ENCODE peak calls at places on chromosome 1, in four cellular contexts. N is HTR-8/SVneo, F is DMS153, Q is brain microvascular endothelial cell. G is an unnamed sample.

GRCh38 chr1:58999676-59000075 is 215.8 kb upstream of the JUN start:
- DNase-seq in F (no peak), N (no peak), Q (no peak), G (no peak)

GRCh38 chr1:172431721-172432192 is 11.3 kb downstream of the C1orf105 start:
- DNase-seq in F (peak), Q (no peak), N (no peak), G (no peak)

GRCh38 chr1:225435487-225435886 is 7.6 kb upstream of the LBR start:
- DNase-seq in N (no peak), Q (no peak), F (no peak), G (no peak)

GRCh38 chr1:7079637-7080036 is 294.4 kb downstream of the CAMTA1 start:
- DNase-seq in Q (no peak), N (no peak), F (no peak), G (no peak)

GRCh38 chr1:3902546-3902945 is 2.5 kb upstream of the C1orf174 start:
- DNase-seq in Q (no peak), N (no peak), F (no peak), G (no peak)

GRCh38 chr1:172533511-172534116 is 664 bp downstream of the SUCO start:
- DNase-seq in Q (no peak), F (peak), N (peak), G (peak)

GRCh38 chr1:1239247-1239623 is 7.2 kb downstream of the B3GALT6 start:
- DNase-seq in F (no peak), N (no peak), Q (no peak), G (no peak)

GRCh38 chr1:198656500-198656932 is 17.7 kb downstream of the PTPRC start:
- DNase-seq in F (peak), N (no peak), Q (no peak), G (no peak)

GRCh38 chr1:59879556-59879955 is 47.0 kb downstream of the CYP2J2 start:
- DNase-seq in F (peak), Q (peak), N (peak), G (peak)

GRCh38 chr1:216293673-216294072 is 129.6 kb downstream of the USH2A start:
- DNase-seq in F (no peak), Q (no peak), N (peak), G (peak)

GRCh38 chr1:91697322-91698260 is 188.4 kb downstream of the TGFBR3 start:
- DNase-seq in F (no peak), Q (peak), N (no peak), G (peak)

GRCh38 chr1:219446288-219446687 is 166.6 kb downstream of the ZC3H11B start:
- DNase-seq in Q (no peak), F (no peak), N (no peak), G (no peak)

GRCh38 chr1:192545781-192546521 is 29.6 kb upstream of the RGS1 start:
- DNase-seq in F (no peak), Q (no peak), N (no peak), G (no peak)

GRCh38 chr1:14724234-14724633 is 125.7 kb downstream of the KAZN start:
- DNase-seq in N (no peak), Q (no peak), F (no peak), G (no peak)

GRCh38 chr1:19166066-19166465 is 44.0 kb downstream of the UBR4 start:
- DNase-seq in Q (no peak), N (no peak), F (no peak), G (no peak)

GRCh38 chr1:219710529-219711194 is 97.8 kb upstream of the ZC3H11B start:
- DNase-seq in Q (peak), N (peak), F (no peak), G (peak)

GRCh38 chr1:70754711-70755110 is 292.9 kb downstream of the PTGER3 start:
- DNase-seq in Q (no peak), N (no peak), F (no peak), G (no peak)

GRCh38 chr1:186864296-186864695 is 35.5 kb downstream of the PLA2G4A start:
- DNase-seq in N (no peak), F (no peak), Q (no peak), G (peak)

GRCh38 chr1:235802901-235803423 is 63.7 kb downstream of the LYST start:
- DNase-seq in F (no peak), N (no peak), Q (no peak), G (no peak)

GRCh38 chr1:229536982-229537381 is 21.5 kb downstream of the ABCB10 start:
- DNase-seq in Q (no peak), N (no peak), F (peak), G (no peak)

GRCh38 chr1:63407002-63407401 is 39.6 kb downstream of the ALG6 start:
- DNase-seq in N (no peak), F (no peak), Q (no peak), G (no peak)

GRCh38 chr1:241722984-241723383 is 70.9 kb downstream of the WDR64 start:
- DNase-seq in Q (no peak), F (no peak), N (no peak), G (no peak)

GRCh38 chr1:172900359-172900997 is 150.3 kb downstream of the TNFSF18 start:
- DNase-seq in F (no peak), N (no peak), Q (no peak), G (no peak)

GRCh38 chr1:7454052-7454815 is 316.9 kb upstream of the VAMP3 start:
- DNase-seq in N (peak), Q (no peak), F (peak), G (no peak)

GRCh38 chr1:53737648-53738204 is 1.2 kb downstream of the GLIS1 start:
- DNase-seq in Q (no peak), F (no peak), N (no peak), G (peak)

GRCh38 chr1:224300346-224300745 is 29.6 kb downstream of the NVL start:
- DNase-seq in N (peak), Q (peak), F (no peak), G (peak)

GRCh38 chr1:209190591-209191241 is 392.8 kb upstream of the CAMK1G start:
- DNase-seq in Q (peak), F (peak), N (peak), G (peak)

GRCh38 chr1:111752186-111752585 is 3.5 kb upstream of the DDX20 start:
- DNase-seq in F (no peak), Q (no peak), N (no peak), G (no peak)

GRCh38 chr1:44677201-44677520 is 2.6 kb downstream of the ARMH1 start:
- DNase-seq in N (peak), F (peak), Q (peak), G (peak)

GRCh38 chr1:39063775-39064174 is 37.6 kb downstream of the NDUFS5 start:
- DNase-seq in Q (no peak), F (no peak), N (no peak), G (no peak)

GRCh38 chr1:227058321-227058751 is 118.2 kb downstream of the COQ8A start:
- DNase-seq in N (peak), Q (peak), F (no peak), G (peak)

GRCh38 chr1:230713915-230714764 is at the start of gene AGT:
- DNase-seq in N (peak), Q (peak), F (no peak), G (peak)

GRCh38 chr1:64155285-64155684 is 48.1 kb upstream of the UBE2U start:
- DNase-seq in N (no peak), F (no peak), Q (no peak), G (no peak)

GRCh38 chr1:243596441-243597183 is 253.4 kb downstream of the AKT3 start:
- DNase-seq in Q (peak), F (no peak), N (peak), G (peak)

GRCh38 chr1:85135456-85135798 is 65.4 kb downstream of the SYDE2 start:
- DNase-seq in F (peak), N (no peak), Q (no peak), G (no peak)

GRCh38 chr1:39116868-39117728 is 87.4 kb upstream of the MACF1 start:
- DNase-seq in N (no peak), F (peak), Q (peak), G (no peak)

GRCh38 chr1:221781102-221781744 is 39.3 kb upstream of the DUSP10 start:
- DNase-seq in Q (no peak), N (no peak), F (no peak), G (no peak)